ENCODE peak calls at places on chromosome 17, in seven cellular contexts. C is mesenchymal stem cell, R is IMR-90, N is neuronal stem cell, D is H9, F is H1, E is trophoblast cell. P is an unnamed sample.

GRCh38 chr17:10879110-10879509 is 41.2 kb upstream of the PIRT start:
- DNase-seq in C (no peak), R (no peak), N (peak; percentile 18), D (peak; percentile 68), F (no peak), E (peak; percentile 41), P (peak; percentile 75)

GRCh38 chr17:43351686-43352085 is 47.1 kb upstream of the ARL4D start:
- DNase-seq in C (no peak), R (no peak), N (no peak), D (no peak), F (no peak), E (no peak), P (no peak)

GRCh38 chr17:17117923-17118322 is 75.7 kb downstream of the MPRIP start:
- DNase-seq in C (no peak), R (no peak), N (no peak), D (no peak), F (no peak), E (no peak), P (no peak)

GRCh38 chr17:50257574-50258224 is 16.6 kb upstream of the TMEM92 start:
- DNase-seq in C (no peak), R (no peak), N (no peak), D (peak; percentile 31), F (no peak), E (no peak), P (no peak)

GRCh38 chr17:73516356-73516755 is 127.9 kb downstream of the SDK2 start:
- DNase-seq in C (no peak), R (no peak), N (no peak), D (no peak), F (no peak), E (no peak), P (no peak)

GRCh38 chr17:3411070-3411469 is at the start of gene OR3A3:
- DNase-seq in C (no peak), R (no peak), N (no peak), D (no peak), F (no peak), E (no peak), P (no peak)

GRCh38 chr17:40177275-40177874 is at the start of gene RAPGEFL1:
- DNase-seq in C (peak; percentile 74), R (peak; percentile 55), N (peak; percentile 75), D (peak; percentile 91), F (no peak), E (peak; percentile 69), P (peak; percentile 88)

GRCh38 chr17:47665655-47666054 is 15.9 kb downstream of the KPNB1 start:
- DNase-seq in C (peak; percentile 41), R (peak; percentile 33), N (no peak), D (no peak), F (no peak), E (peak; percentile 34), P (no peak)

GRCh38 chr17:79678091-79678731 is 52.5 kb upstream of the ENPP7 start:
- DNase-seq in C (no peak), R (no peak), N (no peak), D (no peak), F (no peak), E (no peak), P (no peak)

GRCh38 chr17:68418876-68419275 is 38.4 kb downstream of the WIPI1 start:
- DNase-seq in C (no peak), R (peak; percentile 47), N (no peak), D (no peak), F (no peak), E (no peak), P (no peak)

GRCh38 chr17:48047113-48047740 is 932 bp upstream of the NFE2L1 start:
- DNase-seq in C (no peak), R (no peak), N (no peak), D (no peak), F (no peak), E (no peak), P (no peak)

GRCh38 chr17:17784599-17785264 is 52.1 kb downstream of the SREBF1 start:
- DNase-seq in C (peak; percentile 64), R (no peak), N (no peak), D (no peak), F (no peak), E (peak; percentile 35), P (peak; percentile 63)

GRCh38 chr17:78890111-78890897 is 12.7 kb downstream of the CEP295NL start:
- DNase-seq in C (no peak), R (no peak), N (no peak), D (no peak), F (no peak), E (peak; percentile 86), P (no peak)

GRCh38 chr17:72560303-72561247 is 439.8 kb downstream of the SOX9 start:
- DNase-seq in C (peak; percentile 49), R (peak; percentile 56), N (peak; percentile 72), D (peak; percentile 86), F (no peak), E (peak; percentile 71), P (peak; percentile 74)

GRCh38 chr17:19812407-19812806 is 55.3 kb downstream of the ULK2 start:
- DNase-seq in C (peak; percentile 7), R (peak; percentile 10), N (no peak), D (no peak), F (no peak), E (no peak), P (peak; percentile 11)

DNA sequence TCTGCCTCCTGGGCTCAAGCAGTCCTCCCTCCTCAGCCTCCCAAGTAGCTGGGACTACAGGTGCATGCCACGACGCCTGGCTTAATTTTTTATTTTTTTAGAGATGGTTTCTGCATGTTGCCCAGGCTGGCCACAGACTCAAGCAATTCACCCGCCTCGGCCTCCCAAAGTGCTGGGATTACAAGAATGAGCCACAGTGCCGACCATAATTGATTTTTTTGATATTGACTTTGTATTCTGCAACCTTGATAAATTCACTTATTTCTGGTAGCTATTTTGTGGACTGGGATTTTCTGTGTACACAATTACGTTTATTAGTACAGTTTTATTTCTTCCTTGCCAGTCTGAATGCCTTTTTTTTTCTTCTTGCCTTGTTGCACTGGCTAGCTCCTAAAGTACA is 30.0 kb downstream of the TAOK1 start:
- DNase-seq in C (no peak), R (no peak), N (no peak), D (no peak), F (no peak), E (no peak), P (no peak)
- H2BK120ac ChIP-seq in C (no peak overlapping the region), R (no peak overlapping the region), N (no peak overlapping the region), D (no peak overlapping the region), F (no peak overlapping the region), E (no peak overlapping the region), P (no peak overlapping the region)

DNA sequence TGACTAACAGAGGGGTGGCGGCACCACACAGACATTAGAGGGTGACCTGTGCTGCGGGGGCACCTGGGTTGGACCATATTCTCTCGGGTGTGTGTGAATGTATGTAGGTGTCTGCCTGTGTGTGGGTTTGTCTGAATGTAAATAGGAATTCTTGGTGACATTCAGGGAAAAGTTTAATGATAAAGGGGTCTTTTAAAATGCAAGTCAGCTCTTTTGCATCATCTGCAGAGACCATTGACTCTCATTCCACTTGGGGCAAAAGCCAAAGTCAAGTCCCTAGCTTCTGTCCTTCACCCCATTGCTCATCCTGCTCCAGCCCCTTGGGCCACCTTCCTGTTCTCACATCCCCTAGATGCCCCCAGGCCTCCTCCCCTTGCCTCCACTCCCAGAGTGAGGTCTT is 23.6 kb downstream of the KSR1 start:
- DNase-seq in C (no peak), R (no peak), N (no peak), D (no peak), F (no peak), E (no peak), P (no peak)
- H3K4me1 ChIP-seq in C (peaks cover 8% of the 10 kb centered on the region), R (peaks cover 7% of the 10 kb centered on the region), N (peaks cover 2% of the 10 kb centered on the region), D (peaks cover 19% of the 10 kb centered on the region), F (peaks cover 16% of the 10 kb centered on the region), E (peaks cover 12% of the 10 kb centered on the region), P (no peaks in the 10 kb centered on the region)

DNA sequence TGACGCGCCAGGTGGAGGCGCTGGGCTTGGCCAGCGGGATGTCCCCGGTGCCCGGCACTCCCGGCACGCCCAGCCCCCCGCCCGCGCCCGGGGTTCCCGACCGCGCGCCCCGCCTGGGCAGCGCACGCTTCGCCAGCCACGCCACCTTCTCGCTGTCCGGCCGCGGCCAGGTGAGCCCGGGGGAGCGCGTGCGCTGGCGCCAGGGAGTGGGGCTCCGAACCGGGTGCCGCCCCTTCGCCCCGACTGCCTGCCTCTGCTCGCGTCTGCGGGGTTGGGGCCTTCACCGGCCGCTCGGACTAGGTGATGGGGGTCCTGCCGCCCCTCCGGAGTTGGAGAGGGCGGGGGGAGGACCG is 482 bp downstream of the SMTNL2 start:
- DNase-seq in C (no peak), R (no peak), N (no peak), D (no peak), F (no peak), E (no peak), P (no peak)
- H3K9ac ChIP-seq in C (no peak overlapping the region), R (no peak overlapping the region), N (peak overlapping the region; percentile 97), D (no peak overlapping the region), F (no peak overlapping the region), E (peak overlapping the region; percentile 14), P (no peak overlapping the region)

GRCh38 chr17:82031885-82032627 is 578 bp downstream of the RAC3 start:
- DNase-seq in C (peak; percentile 13), R (no peak), N (no peak), D (peak; percentile 91), F (no peak), E (peak; percentile 72), P (peak; percentile 53)
- H2BK120ac ChIP-seq in C (peak overlapping the region; percentile 66), R (no peak overlapping the region), N (peak overlapping the region; percentile 81), D (no peak overlapping the region), F (peak overlapping the region; percentile 10), E (no peak overlapping the region), P (no peak overlapping the region)

P was measured in mesendoderm.